ENCODE peak calls at places on chromosomes 16 and 17, in ten cellular contexts. U is fibroblast of mammary gland, J is fibroblast of pulmonary artery, G is cardiac fibroblast, R is neuronal stem cell, L is mesendoderm, Q is HFF-Myc, O is GM12878, E is GM23248, W is K562. P is an unnamed sample.

GRCh38 chr16:27481282-27481934 is 68.3 kb downstream of the GTF3C1 start:
- DNase-seq in Q (no peak), U (no peak), L (no peak), J (no peak), G (no peak), R (no peak), W (no peak), O (no peak), E (no peak), P (no peak)

GRCh38 chr17:19327039-19327776 is 35.3 kb downstream of the B9D1 start:
- DNase-seq in E (peak), W (no peak), L (no peak), U (peak), G (peak), O (no peak), Q (no peak), R (no peak), J (peak), P (peak)

GRCh38 chr17:60390223-60390622 is 1.7 kb downstream of the USP32 start:
- DNase-seq in O (no peak), G (peak), Q (no peak), W (no peak), J (peak), L (no peak), R (no peak), E (peak), U (peak), P (peak)

GRCh38 chr16:50584033-50584722 is 36.0 kb downstream of the NKD1 start:
- DNase-seq in W (peak), Q (no peak), R (no peak), E (no peak), J (no peak), U (no peak), O (no peak), G (no peak), L (peak), P (no peak)

GRCh38 chr17:80029235-80029974 is 6.3 kb downstream of the TBC1D16 start:
- DNase-seq in W (no peak), J (peak), R (no peak), Q (peak), G (peak), U (peak), O (no peak), L (peak), E (peak), P (peak)

GRCh38 chr17:79546386-79546785 is 64.5 kb downstream of the RBFOX3 start:
- DNase-seq in E (no peak), J (no peak), L (no peak), G (no peak), Q (no peak), O (no peak), U (no peak), R (no peak), W (no peak), P (no peak)

GRCh38 chr17:80475949-80476876 is at the start of gene NPTX1:
- DNase-seq in J (no peak), W (peak), O (no peak), U (no peak), L (no peak), E (peak), Q (no peak), R (no peak), G (no peak), P (no peak)

GRCh38 chr16:81610144-81610842 is 165.7 kb downstream of the CMIP start:
- DNase-seq in U (peak), Q (no peak), W (no peak), O (no peak), E (peak), G (peak), L (no peak), R (no peak), J (peak), P (no peak)

GRCh38 chr16:54931757-54932660 is 1.3 kb downstream of the IRX5 start:
- DNase-seq in U (no peak), Q (no peak), R (no peak), G (no peak), W (no peak), E (peak), L (no peak), J (no peak), O (no peak), P (no peak)

GRCh38 chr16:48603647-48604376 is 6.2 kb downstream of the N4BP1 start:
- DNase-seq in R (no peak), Q (no peak), U (peak), E (no peak), O (no peak), G (no peak), W (no peak), L (no peak), J (no peak), P (no peak)

GRCh38 chr17:60601443-60602384 is 1.7 kb downstream of the PPM1D start:
- DNase-seq in E (peak), J (peak), G (peak), W (peak), L (peak), O (peak), R (peak), Q (peak), U (peak), P (peak)

GRCh38 chr17:15782809-15783208 is 50.7 kb downstream of the TBC1D26 start:
- DNase-seq in O (no peak), U (peak), R (no peak), Q (no peak), J (peak), E (peak), G (peak), L (no peak), W (no peak), P (no peak)

GRCh38 chr16:68382296-68382718 is 66.0 kb downstream of the SMPD3 start:
- DNase-seq in E (no peak), L (no peak), Q (no peak), G (no peak), U (no peak), W (peak), O (no peak), J (no peak), R (no peak), P (no peak)

GRCh38 chr16:64615647-64616280 is 506.1 kb downstream of the CDH11 start:
- DNase-seq in O (no peak), Q (peak), E (peak), U (no peak), J (no peak), G (peak), R (peak), W (no peak), L (peak), P (peak)

GRCh38 chr17:62778990-62779681 is 29.0 kb downstream of the MARCHF10 start:
- DNase-seq in U (peak), Q (peak), R (no peak), O (no peak), J (peak), L (no peak), G (peak), E (peak), W (peak), P (peak)

GRCh38 chr17:78133179-78133951 is 2.8 kb downstream of the TMC8 start:
- DNase-seq in U (no peak), G (no peak), O (no peak), W (no peak), E (no peak), J (no peak), L (no peak), Q (no peak), R (no peak), P (no peak)

GRCh38 chr16:66549284-66550131 is at the start of gene TK2:
- DNase-seq in G (peak), L (peak), E (peak), O (no peak), U (peak), Q (peak), R (peak), J (peak), W (peak), P (no peak)

GRCh38 chr17:45170280-45170975 is 8.8 kb downstream of the HEXIM2 start:
- DNase-seq in O (no peak), J (no peak), Q (no peak), U (no peak), R (no peak), G (no peak), E (no peak), W (no peak), L (peak), P (no peak)

GRCh38 chr17:27494192-27495091 is 38.2 kb downstream of the KSR1 start:
- DNase-seq in L (peak), R (no peak), G (peak), U (peak), Q (no peak), J (peak), E (peak), O (no peak), W (no peak), P (peak)

GRCh38 chr17:61179316-61179715 is 220.3 kb upstream of the TBX2 start:
- DNase-seq in W (no peak), G (no peak), O (no peak), L (no peak), R (peak), Q (no peak), E (no peak), U (no peak), J (no peak), P (no peak)

GRCh38 chr17:16301963-16302855 is 51.1 kb downstream of the CENPV start:
- DNase-seq in U (peak), G (no peak), O (no peak), W (no peak), L (no peak), E (peak), J (no peak), Q (no peak), R (no peak), P (no peak)

GRCh38 chr16:48136547-48137360 is 19.0 kb downstream of the ABCC12 start:
- DNase-seq in G (peak), R (no peak), O (no peak), L (no peak), J (peak), Q (no peak), U (no peak), W (peak), E (no peak), P (no peak)

GRCh38 chr17:79622201-79622601 is 11.3 kb upstream of the RBFOX3 start:
- DNase-seq in O (no peak), R (no peak), L (no peak), U (no peak), Q (no peak), E (no peak), J (no peak), G (no peak), W (no peak), P (no peak)

GRCh38 chr16:87586201-87586782 is 16.0 kb upstream of the JPH3 start:
- DNase-seq in R (no peak), U (no peak), Q (no peak), O (no peak), G (peak), L (no peak), W (no peak), J (peak), E (no peak), P (no peak)

GRCh38 chr16:74951676-74952075 is 33.2 kb downstream of the WDR59 start:
- DNase-seq in L (no peak), R (no peak), U (no peak), E (no peak), Q (no peak), O (no peak), J (no peak), G (no peak), W (no peak), P (no peak)

GRCh38 chr17:53719229-53719628 is 103.5 kb upstream of the KIF2B start:
- DNase-seq in O (no peak), L (no peak), W (no peak), Q (no peak), G (no peak), R (no peak), E (no peak), U (no peak), J (no peak), P (no peak)

GRCh38 chr16:85946680-85947510 is 47.9 kb downstream of the IRF8 start:
- DNase-seq in Q (no peak), W (no peak), J (no peak), E (no peak), G (no peak), U (no peak), R (no peak), L (no peak), O (no peak), P (no peak)

GRCh38 chr17:1047177-1047885 is 50.4 kb downstream of the TIMM22 start:
- DNase-seq in O (no peak), Q (no peak), U (no peak), J (peak), R (no peak), L (no peak), E (no peak), G (peak), W (no peak), P (no peak)

GRCh38 chr17:16215002-16215272 is 397 bp downstream of the NCOR1 start:
- DNase-seq in W (no peak), O (no peak), L (peak), U (no peak), R (no peak), E (peak), G (peak), J (peak), Q (no peak), P (no peak)

GRCh38 chr17:18070861-18071340 is 16.8 kb upstream of the DRG2 start:
- DNase-seq in J (peak), E (peak), W (peak), L (peak), Q (no peak), R (no peak), U (peak), G (peak), O (no peak), P (no peak)

GRCh38 chr16:61370564-61370963 is 665.7 kb downstream of the CDH8 start:
- DNase-seq in U (no peak), J (no peak), Q (no peak), L (no peak), G (no peak), O (no peak), W (no peak), E (no peak), R (no peak), P (no peak)

GRCh38 chr16:63361032-63361624 is 1324.9 kb upstream of the CDH8 start:
- DNase-seq in Q (peak), R (peak), O (no peak), G (peak), E (peak), L (peak), J (peak), U (peak), W (peak), P (no peak)

GRCh38 chr17:76723812-76724211 is 2.6 kb downstream of the JMJD6 start:
- DNase-seq in J (no peak), G (no peak), U (no peak), L (no peak), Q (no peak), R (no peak), W (no peak), O (no peak), E (no peak), P (no peak)
- H3K4me3 ChIP-seq in J (no peak), G (peak), U (no peak), L (no peak), Q (no peak), R (no peak), W (no peak), O (no peak), E (peak), P (no peak)

DNA sequence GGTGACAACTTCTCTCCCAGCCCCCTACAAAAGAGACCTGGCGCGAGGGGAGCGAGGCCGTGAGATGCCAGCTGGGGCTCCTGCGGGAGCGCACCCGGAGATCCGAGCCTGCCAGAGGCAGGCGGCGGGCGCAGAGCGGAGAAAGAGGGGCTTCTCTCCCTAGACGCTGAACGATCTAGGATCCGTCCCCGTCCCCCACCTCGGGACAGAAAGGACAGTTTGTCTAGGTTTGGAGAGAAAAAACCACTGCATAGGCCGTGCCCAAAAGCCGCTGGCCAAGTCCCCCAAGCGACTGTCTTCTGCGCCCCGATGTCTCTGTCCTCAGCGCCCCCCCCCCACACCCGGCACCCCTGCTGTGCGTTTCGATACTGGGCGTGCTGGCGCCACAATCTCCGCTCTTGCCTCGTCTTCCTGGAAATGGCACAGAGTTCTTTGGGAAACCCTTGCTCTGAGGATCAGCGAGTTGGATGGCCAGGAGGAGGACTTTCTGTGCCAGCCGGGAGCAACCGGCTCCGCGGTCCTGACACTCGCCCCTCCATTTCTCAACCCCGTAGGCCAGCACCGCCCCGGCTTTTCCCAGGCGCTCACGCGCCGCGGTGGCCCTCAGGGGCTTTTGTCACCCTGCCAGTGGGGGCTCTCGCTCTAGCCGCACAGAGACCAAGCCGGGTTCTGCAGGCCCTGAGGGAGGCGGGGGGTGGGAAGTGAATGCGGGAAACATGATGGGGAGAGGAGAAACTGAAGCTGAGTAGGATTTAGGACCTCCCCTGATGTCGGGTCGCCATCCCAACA is 1.0 kb downstream of the SSTR2 start:
- DNase-seq in E (peak), Q (no peak), L (no peak), W (no peak), J (no peak), O (no peak), U (no peak), R (peak), G (no peak), P (no peak)
- H3K4me3 ChIP-seq in E (peak), Q (peak), L (peak), W (no peak), J (peak), O (peak), U (peak), R (peak), G (peak), P (peak)

GRCh38 chr17:76445697-76446448 is 7.1 kb downstream of the UBE2O start:
- DNase-seq in E (no peak), O (no peak), J (no peak), Q (no peak), G (no peak), R (no peak), U (no peak), L (peak), W (no peak), P (no peak)
- H3K4me3 ChIP-seq in E (peak), O (peak), J (peak), Q (no peak), G (no peak), R (no peak), U (peak), L (no peak), W (no peak), P (no peak)

GRCh38 chr17:40346061-40346767 is 18.3 kb downstream of the GJD3 start:
- DNase-seq in Q (no peak), U (no peak), L (no peak), E (no peak), J (no peak), W (no peak), O (no peak), G (no peak), R (no peak), P (no peak)

GRCh38 chr17:40348562-40349476 is 15.7 kb downstream of the GJD3 start:
- DNase-seq in R (no peak), G (no peak), W (no peak), Q (no peak), E (peak), L (no peak), U (no peak), O (no peak), J (no peak), P (no peak)

GRCh38 chr17:40346768-40347154 is 17.8 kb downstream of the GJD3 start:
- DNase-seq in E (no peak), G (no peak), L (no peak), J (no peak), Q (no peak), U (no peak), O (no peak), R (no peak), W (no peak), P (no peak)

GRCh38 chr17:40348136-40348504 is 16.4 kb downstream of the GJD3 start:
- DNase-seq in W (no peak), J (no peak), G (no peak), O (no peak), E (no peak), L (no peak), R (no peak), U (no peak), Q (no peak), P (no peak)

GRCh38 chr17:40347319-40348135 is 17.0 kb downstream of the GJD3 start:
- DNase-seq in L (no peak), U (no peak), Q (no peak), O (no peak), W (no peak), E (no peak), G (no peak), R (no peak), J (no peak), P (no peak)
- H3K4me3 ChIP-seq in L (no peak), U (no peak), Q (no peak), O (no peak), W (no peak), E (no peak), G (no peak), R (no peak), J (peak), P (no peak)

GRCh38 chr17:64920026-64920418 is 744 bp upstream of the LRRC37A3 start:
- DNase-seq in J (peak), G (peak), E (peak), L (peak), Q (no peak), O (no peak), U (peak), R (no peak), W (no peak), P (no peak)
- H3K4me3 ChIP-seq in J (peak), G (peak), E (peak), L (no peak), Q (peak), O (peak), U (peak), R (peak), W (peak), P (peak)

GRCh38 chr17:48619821-48620496 is 4.9 kb upstream of the HOXB8 start:
- DNase-seq in R (no peak), W (no peak), G (no peak), U (no peak), J (no peak), L (no peak), E (no peak), O (no peak), Q (no peak), P (no peak)
- H3K4me3 ChIP-seq in R (no peak), W (peak), G (no peak), U (no peak), J (no peak), L (no peak), E (no peak), O (no peak), Q (no peak), P (no peak)

GRCh38 chr17:41992576-41992975 is 24.7 kb downstream of the DNAJC7 start:
- DNase-seq in Q (no peak), R (no peak), L (no peak), G (no peak), E (no peak), J (no peak), O (no peak), W (no peak), U (no peak), P (no peak)
- H3K4me3 ChIP-seq in Q (no peak), R (no peak), L (no peak), G (no peak), E (no peak), J (no peak), O (no peak), W (no peak), U (no peak), P (no peak)

DNA sequence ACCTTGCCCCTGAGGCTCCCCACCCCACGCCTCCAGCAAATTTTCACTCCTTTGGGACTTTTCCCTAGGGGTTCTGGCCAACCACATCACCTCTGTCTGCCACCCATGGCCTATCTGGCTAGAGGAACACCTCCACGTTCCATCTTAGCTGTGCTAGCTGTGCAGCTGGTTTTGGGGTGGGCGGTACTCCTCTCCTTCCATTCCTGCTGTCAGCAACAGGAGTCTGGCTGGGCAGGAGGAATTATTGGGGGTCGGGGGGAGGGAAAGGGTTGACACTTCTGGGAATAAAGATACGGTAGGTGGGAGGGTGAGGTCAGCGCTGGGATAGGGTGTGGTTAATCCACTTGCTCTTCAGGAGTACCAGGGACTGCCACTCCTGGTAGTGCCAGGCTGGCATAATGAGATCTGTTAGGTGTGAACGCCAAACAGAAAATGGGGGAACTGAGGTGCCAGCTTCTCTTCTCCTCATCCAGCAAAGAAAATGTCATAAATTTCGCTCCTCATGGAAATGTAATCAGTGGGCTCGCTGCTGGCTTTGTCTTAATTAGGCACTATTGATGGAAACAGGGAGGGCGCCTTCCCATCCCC is 1.2 kb upstream of the DNAH2 start:
- DNase-seq in R (no peak), J (no peak), O (no peak), E (no peak), U (no peak), L (no peak), W (no peak), G (no peak), Q (no peak), P (no peak)
- H3K4me3 ChIP-seq in R (peak), J (peak), O (no peak), E (peak), U (peak), L (no peak), W (peak), G (peak), Q (peak), P (peak)

GRCh38 chr16:56190903-56191806 is at the start of gene GNAO1:
- DNase-seq in L (peak), O (no peak), Q (no peak), G (peak), U (peak), E (peak), R (peak), J (peak), W (peak), P (no peak)
- H3K4me3 ChIP-seq in L (peak), O (no peak), Q (peak), G (peak), U (peak), E (peak), R (peak), J (peak), W (peak), P (peak)

GRCh38 chr16:58027341-58028167 is 2.0 kb downstream of the MMP15 start:
- DNase-seq in Q (no peak), G (no peak), R (peak), E (peak), O (no peak), W (peak), U (no peak), L (peak), J (no peak), P (no peak)
- H3K4me3 ChIP-seq in Q (no peak), G (peak), R (peak), E (peak), O (no peak), W (peak), U (peak), L (peak), J (peak), P (peak)

P was measured in AG09309.